ENCODE peak calls at places on chromosomes 16 and 17, in ten cellular contexts. One of them, this sample, is unnamed.

GRCh38 chr17:57672971-57673370 is 72.1 kb downstream of the CCDC182 start:
- DNase-seq in GM20000: no peak
- DNase-seq in iPS-NIHi11: no peak
- DNase-seq in T-cell: no peak
- DNase-seq in T follicular helper cell: no peak
- DNase-seq in iPS DF 19.7: no peak
- DNase-seq in activated effector memory CD4-positive, alpha-beta T cell treated with Interleukin-2 at 50 U/mL for 16 hours: no peak
- DNase-seq in GM12891: no peak
- DNase-seq in ELR: no peak
- DNase-seq in H7: peak
- DNase-seq in this sample: no peak

GRCh38 chr16:88506723-88507122 is 53.6 kb downstream of the ZFPM1 start:
- DNase-seq in GM20000: no peak
- DNase-seq in iPS-NIHi11: no peak
- DNase-seq in T-cell: no peak
- DNase-seq in T follicular helper cell: no peak
- DNase-seq in iPS DF 19.7: no peak
- DNase-seq in activated effector memory CD4-positive, alpha-beta T cell treated with Interleukin-2 at 50 U/mL for 16 hours: no peak
- DNase-seq in GM12891: no peak
- DNase-seq in ELR: no peak
- DNase-seq in H7: no peak
- DNase-seq in this sample: no peak

GRCh38 chr17:40190197-40191021 is 13.1 kb downstream of the RAPGEFL1 start:
- DNase-seq in GM20000: peak
- DNase-seq in iPS-NIHi11: peak
- DNase-seq in T-cell: peak
- DNase-seq in T follicular helper cell: no peak
- DNase-seq in iPS DF 19.7: no peak
- DNase-seq in activated effector memory CD4-positive, alpha-beta T cell treated with Interleukin-2 at 50 U/mL for 16 hours: no peak
- DNase-seq in GM12891: no peak
- DNase-seq in ELR: peak
- DNase-seq in H7: peak
- DNase-seq in this sample: no peak

GRCh38 chr16:19001788-19002187 is 18.1 kb downstream of the TMC7 start:
- DNase-seq in GM20000: no peak
- DNase-seq in iPS-NIHi11: no peak
- DNase-seq in T-cell: no peak
- DNase-seq in T follicular helper cell: no peak
- DNase-seq in iPS DF 19.7: no peak
- DNase-seq in activated effector memory CD4-positive, alpha-beta T cell treated with Interleukin-2 at 50 U/mL for 16 hours: no peak
- DNase-seq in GM12891: no peak
- DNase-seq in ELR: peak
- DNase-seq in H7: no peak
- DNase-seq in this sample: peak

GRCh38 chr17:76523084-76524037 is 14.1 kb downstream of the CYGB start:
- DNase-seq in GM20000: peak
- DNase-seq in iPS-NIHi11: peak
- DNase-seq in T-cell: peak
- DNase-seq in T follicular helper cell: peak
- DNase-seq in iPS DF 19.7: no peak
- DNase-seq in activated effector memory CD4-positive, alpha-beta T cell treated with Interleukin-2 at 50 U/mL for 16 hours: peak
- DNase-seq in GM12891: peak
- DNase-seq in ELR: peak
- DNase-seq in H7: peak
- DNase-seq in this sample: peak

GRCh38 chr17:32876414-32877163 is at the start of gene MYO1D:
- DNase-seq in GM20000: peak
- DNase-seq in iPS-NIHi11: peak
- DNase-seq in T-cell: peak
- DNase-seq in T follicular helper cell: peak
- DNase-seq in iPS DF 19.7: no peak
- DNase-seq in activated effector memory CD4-positive, alpha-beta T cell treated with Interleukin-2 at 50 U/mL for 16 hours: peak
- DNase-seq in GM12891: peak
- DNase-seq in ELR: peak
- DNase-seq in H7: peak
- DNase-seq in this sample: peak

GRCh38 chr16:80034948-80035700 is 434.6 kb upstream of the MAF start:
- DNase-seq in GM20000: no peak
- DNase-seq in iPS-NIHi11: no peak
- DNase-seq in T-cell: no peak
- DNase-seq in T follicular helper cell: no peak
- DNase-seq in iPS DF 19.7: no peak
- DNase-seq in activated effector memory CD4-positive, alpha-beta T cell treated with Interleukin-2 at 50 U/mL for 16 hours: no peak
- DNase-seq in GM12891: no peak
- DNase-seq in ELR: peak
- DNase-seq in H7: no peak
- DNase-seq in this sample: peak

GRCh38 chr17:80611831-80612230 is 67.2 kb downstream of the RPTOR start:
- DNase-seq in GM20000: no peak
- DNase-seq in iPS-NIHi11: no peak
- DNase-seq in T-cell: no peak
- DNase-seq in T follicular helper cell: no peak
- DNase-seq in iPS DF 19.7: no peak
- DNase-seq in activated effector memory CD4-positive, alpha-beta T cell treated with Interleukin-2 at 50 U/mL for 16 hours: no peak
- DNase-seq in GM12891: no peak
- DNase-seq in ELR: no peak
- DNase-seq in H7: no peak
- DNase-seq in this sample: no peak

GRCh38 chr17:29733151-29733550 is 110.4 kb upstream of the CORO6 start:
- DNase-seq in GM20000: no peak
- DNase-seq in iPS-NIHi11: no peak
- DNase-seq in T-cell: no peak
- DNase-seq in T follicular helper cell: no peak
- DNase-seq in iPS DF 19.7: no peak
- DNase-seq in activated effector memory CD4-positive, alpha-beta T cell treated with Interleukin-2 at 50 U/mL for 16 hours: no peak
- DNase-seq in GM12891: no peak
- DNase-seq in ELR: peak
- DNase-seq in H7: no peak
- DNase-seq in this sample: peak

GRCh38 chr17:82937411-82938371 is 97.9 kb upstream of the ZNF750 start:
- DNase-seq in GM20000: no peak
- DNase-seq in iPS-NIHi11: no peak
- DNase-seq in T-cell: no peak
- DNase-seq in T follicular helper cell: no peak
- DNase-seq in iPS DF 19.7: no peak
- DNase-seq in activated effector memory CD4-positive, alpha-beta T cell treated with Interleukin-2 at 50 U/mL for 16 hours: no peak
- DNase-seq in GM12891: no peak
- DNase-seq in ELR: no peak
- DNase-seq in H7: no peak
- DNase-seq in this sample: no peak

GRCh38 chr17:5226940-5227878 is 7.5 kb downstream of the SCIMP start:
- DNase-seq in GM20000: peak
- DNase-seq in iPS-NIHi11: no peak
- DNase-seq in T-cell: peak
- DNase-seq in T follicular helper cell: no peak
- DNase-seq in iPS DF 19.7: no peak
- DNase-seq in activated effector memory CD4-positive, alpha-beta T cell treated with Interleukin-2 at 50 U/mL for 16 hours: no peak
- DNase-seq in GM12891: no peak
- DNase-seq in ELR: no peak
- DNase-seq in H7: no peak
- DNase-seq in this sample: no peak

GRCh38 chr17:44071198-44071520 is 624 bp downstream of the G6PC3 start:
- DNase-seq in GM20000: no peak
- DNase-seq in iPS-NIHi11: no peak
- DNase-seq in T-cell: no peak
- DNase-seq in T follicular helper cell: peak
- DNase-seq in iPS DF 19.7: no peak
- DNase-seq in activated effector memory CD4-positive, alpha-beta T cell treated with Interleukin-2 at 50 U/mL for 16 hours: no peak
- DNase-seq in GM12891: no peak
- DNase-seq in ELR: peak
- DNase-seq in H7: no peak
- DNase-seq in this sample: no peak